ENCODE peak calls at places on chromosomes 12 and 14, in nine cellular contexts. One of them, this sample, is unnamed.
A peak's percentile ranks its signal among the peaks of the same experiment; 100 is the strongest.

GRCh38 chr14:99513946-99514551 is 32.8 kb downstream of the CCNK start:
- DNase-seq in cardiac muscle cell: no peak
- DNase-seq in breast epithelium: peak; percentile 41
- DNase-seq in body of pancreas: peak; percentile 13
- DNase-seq in adrenal gland: no peak
- DNase-seq in PC-9: no peak
- DNase-seq in osteoblast: peak; percentile 65
- DNase-seq in stomach: peak; percentile 21
- DNase-seq in heart left ventricle: peak; percentile 17
- DNase-seq in this sample: peak; percentile 39

GRCh38 chr14:98594156-98594555 is 677.8 kb downstream of the BCL11B start:
- DNase-seq in osteoblast: no peak
- DNase-seq in breast epithelium: no peak
- DNase-seq in body of pancreas: no peak
- DNase-seq in PC-9: no peak
- DNase-seq in cardiac muscle cell: no peak
- DNase-seq in adrenal gland: no peak
- DNase-seq in heart left ventricle: no peak
- DNase-seq in stomach: no peak
- DNase-seq in this sample: no peak

GRCh38 chr12:119476951-119477350 is 116.6 kb upstream of the TMEM233 start:
- DNase-seq in adrenal gland: no peak
- DNase-seq in stomach: no peak
- DNase-seq in body of pancreas: no peak
- DNase-seq in heart left ventricle: no peak
- DNase-seq in PC-9: no peak
- DNase-seq in breast epithelium: no peak
- DNase-seq in cardiac muscle cell: no peak
- DNase-seq in osteoblast: no peak
- DNase-seq in this sample: no peak

GRCh38 chr14:90072350-90072749 is 10.6 kb downstream of the KCNK13 start:
- DNase-seq in body of pancreas: no peak
- DNase-seq in PC-9: no peak
- DNase-seq in osteoblast: no peak
- DNase-seq in adrenal gland: no peak
- DNase-seq in cardiac muscle cell: peak; percentile 46
- DNase-seq in heart left ventricle: no peak
- DNase-seq in stomach: no peak
- DNase-seq in breast epithelium: no peak
- DNase-seq in this sample: no peak

GRCh38 chr14:101595349-101595748 is 34.1 kb downstream of the DIO3 start:
- DNase-seq in adrenal gland: no peak
- DNase-seq in cardiac muscle cell: no peak
- DNase-seq in breast epithelium: no peak
- DNase-seq in PC-9: no peak
- DNase-seq in osteoblast: peak; percentile 72
- DNase-seq in stomach: no peak
- DNase-seq in body of pancreas: no peak
- DNase-seq in heart left ventricle: no peak
- DNase-seq in this sample: no peak

GRCh38 chr12:113697104-113697503 is 225.4 kb upstream of the LHX5 start:
- DNase-seq in body of pancreas: no peak
- DNase-seq in heart left ventricle: no peak
- DNase-seq in cardiac muscle cell: no peak
- DNase-seq in osteoblast: no peak
- DNase-seq in stomach: no peak
- DNase-seq in adrenal gland: no peak
- DNase-seq in breast epithelium: no peak
- DNase-seq in PC-9: no peak
- DNase-seq in this sample: no peak

GRCh38 chr12:88993655-88994054 is 358.6 kb downstream of the DUSP6 start:
- DNase-seq in body of pancreas: no peak
- DNase-seq in cardiac muscle cell: peak; percentile 43
- DNase-seq in stomach: no peak
- DNase-seq in osteoblast: peak; percentile 15
- DNase-seq in heart left ventricle: no peak
- DNase-seq in adrenal gland: no peak
- DNase-seq in PC-9: no peak
- DNase-seq in breast epithelium: no peak
- DNase-seq in this sample: no peak

GRCh38 chr14:101121399-101122113 is 218.0 kb upstream of the RTL1 start:
- DNase-seq in breast epithelium: no peak
- DNase-seq in PC-9: no peak
- DNase-seq in heart left ventricle: no peak
- DNase-seq in body of pancreas: no peak
- DNase-seq in osteoblast: no peak
- DNase-seq in stomach: peak; percentile 18
- DNase-seq in cardiac muscle cell: no peak
- DNase-seq in adrenal gland: no peak
- DNase-seq in this sample: peak; percentile 6

GRCh38 chr12:109589691-109590245 is 16.2 kb downstream of the MVK start:
- DNase-seq in adrenal gland: no peak
- DNase-seq in breast epithelium: no peak
- DNase-seq in PC-9: no peak
- DNase-seq in heart left ventricle: no peak
- DNase-seq in osteoblast: peak; percentile 43
- DNase-seq in cardiac muscle cell: no peak
- DNase-seq in stomach: no peak
- DNase-seq in body of pancreas: no peak
- DNase-seq in this sample: no peak

GRCh38 chr12:109591041-109591440 is 17.4 kb downstream of the MVK start:
- DNase-seq in PC-9: no peak
- DNase-seq in breast epithelium: no peak
- DNase-seq in stomach: no peak
- DNase-seq in cardiac muscle cell: no peak
- DNase-seq in body of pancreas: no peak
- DNase-seq in adrenal gland: no peak
- DNase-seq in heart left ventricle: no peak
- DNase-seq in osteoblast: peak; percentile 30
- DNase-seq in this sample: no peak

GRCh38 chr12:109592195-109592904 is 18.8 kb downstream of the MVK start:
- DNase-seq in osteoblast: peak; percentile 69
- DNase-seq in body of pancreas: no peak
- DNase-seq in PC-9: no peak
- DNase-seq in stomach: no peak
- DNase-seq in heart left ventricle: peak; percentile 53
- DNase-seq in breast epithelium: no peak
- DNase-seq in cardiac muscle cell: no peak
- DNase-seq in adrenal gland: no peak
- DNase-seq in this sample: peak; percentile 68

GRCh38 chr12:109589240-109589590 is 15.6 kb downstream of the MVK start:
- DNase-seq in body of pancreas: no peak
- DNase-seq in breast epithelium: no peak
- DNase-seq in PC-9: no peak
- DNase-seq in stomach: no peak
- DNase-seq in heart left ventricle: no peak
- DNase-seq in adrenal gland: no peak
- DNase-seq in osteoblast: peak; percentile 46
- DNase-seq in cardiac muscle cell: no peak
- DNase-seq in this sample: no peak

DNA sequence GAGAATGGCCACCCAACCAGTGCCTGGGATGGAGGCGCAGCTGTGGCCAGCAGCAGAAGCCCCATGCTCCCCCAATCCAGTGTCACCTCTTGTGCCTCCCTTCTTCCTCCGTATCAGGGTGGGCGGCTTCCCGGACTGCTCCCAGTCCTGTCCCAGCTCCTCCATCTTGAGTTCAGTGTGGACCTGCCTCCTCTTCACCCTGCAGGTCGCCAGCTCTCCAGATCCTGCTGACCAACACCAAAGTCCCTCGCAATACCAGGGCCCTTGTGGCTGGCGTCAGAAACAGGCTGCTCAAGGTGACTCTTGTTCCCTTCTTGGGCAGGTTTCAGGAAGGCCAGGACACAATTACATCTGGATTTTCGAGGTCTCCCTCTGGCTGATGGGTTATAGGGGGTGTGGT is 17.0 kb downstream of the MVK start:
- DNase-seq in osteoblast: peak; percentile 72
- DNase-seq in breast epithelium: no peak
- DNase-seq in heart left ventricle: no peak
- DNase-seq in adrenal gland: no peak
- DNase-seq in stomach: no peak
- DNase-seq in cardiac muscle cell: no peak
- DNase-seq in PC-9: no peak
- DNase-seq in body of pancreas: no peak
- DNase-seq in this sample: no peak
- H3K36me3 ChIP-seq in osteoblast: peaks cover 3% of the 10 kb centered on the region
- H3K36me3 ChIP-seq in breast epithelium: no peaks in the 10 kb centered on the region
- H3K36me3 ChIP-seq in heart left ventricle: no peaks in the 10 kb centered on the region
- H3K36me3 ChIP-seq in adrenal gland: peaks cover 15% of the 10 kb centered on the region
- H3K36me3 ChIP-seq in stomach: peaks cover 26% of the 10 kb centered on the region
- H3K36me3 ChIP-seq in cardiac muscle cell: peaks cover 11% of the 10 kb centered on the region
- H3K36me3 ChIP-seq in PC-9: no peaks in the 10 kb centered on the region
- H3K36me3 ChIP-seq in body of pancreas: no peaks in the 10 kb centered on the region
- H3K36me3 ChIP-seq in this sample: peaks cover 43% of the 10 kb centered on the region

DNA sequence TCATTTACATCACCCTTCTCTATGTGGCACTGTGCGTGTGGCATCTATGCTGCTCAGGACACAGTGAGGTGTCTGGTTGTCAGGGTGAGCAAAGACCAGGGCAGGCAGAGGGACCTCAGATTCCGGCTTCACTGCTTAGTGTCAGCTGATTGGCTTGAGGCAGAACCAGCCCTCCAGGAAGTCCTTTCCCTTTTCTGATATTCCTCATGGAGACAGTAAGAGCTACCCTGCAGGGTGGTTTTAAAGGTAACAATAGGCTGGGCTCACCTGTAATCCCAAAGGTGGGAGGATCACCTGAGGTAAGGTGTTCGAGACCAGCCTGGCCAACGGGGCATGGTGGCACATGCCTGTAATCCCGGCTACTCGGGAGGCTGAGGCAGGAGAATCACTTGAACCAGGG is 129.3 kb upstream of the AMIGO2 start:
- DNase-seq in stomach: no peak
- DNase-seq in adrenal gland: no peak
- DNase-seq in breast epithelium: no peak
- DNase-seq in body of pancreas: no peak
- DNase-seq in osteoblast: no peak
- DNase-seq in heart left ventricle: no peak
- DNase-seq in cardiac muscle cell: no peak
- DNase-seq in PC-9: no peak
- DNase-seq in this sample: no peak
- H3K36me3 ChIP-seq in stomach: no peaks in the 10 kb centered on the region
- H3K36me3 ChIP-seq in adrenal gland: no peaks in the 10 kb centered on the region
- H3K36me3 ChIP-seq in breast epithelium: no peaks in the 10 kb centered on the region
- H3K36me3 ChIP-seq in body of pancreas: no peaks in the 10 kb centered on the region
- H3K36me3 ChIP-seq in osteoblast: no peaks in the 10 kb centered on the region
- H3K36me3 ChIP-seq in heart left ventricle: no peaks in the 10 kb centered on the region
- H3K36me3 ChIP-seq in cardiac muscle cell: no peaks in the 10 kb centered on the region
- H3K36me3 ChIP-seq in PC-9: no peaks in the 10 kb centered on the region
- H3K36me3 ChIP-seq in this sample: no peaks in the 10 kb centered on the region

DNA sequence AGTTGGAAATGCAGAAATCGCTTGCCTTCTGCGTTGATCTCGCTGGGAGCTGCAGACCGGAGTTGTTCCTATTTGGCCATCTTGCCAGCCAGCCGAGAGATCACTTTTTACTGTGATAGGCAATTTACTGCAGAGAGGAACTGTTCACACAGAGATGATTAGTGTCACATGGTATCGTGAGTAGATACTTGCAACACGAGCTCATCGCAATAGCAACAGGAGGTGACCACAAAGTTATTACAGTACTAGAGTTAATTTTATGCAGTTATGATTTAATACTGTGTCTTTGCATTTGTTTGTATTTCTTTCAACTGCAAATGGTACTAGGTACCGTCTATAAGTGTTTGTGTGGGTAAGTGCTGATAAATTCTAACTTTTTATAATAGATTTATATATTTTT is 27.8 kb downstream of the NOPCHAP1 start:
- DNase-seq in PC-9: no peak
- DNase-seq in heart left ventricle: no peak
- DNase-seq in breast epithelium: no peak
- DNase-seq in body of pancreas: no peak
- DNase-seq in cardiac muscle cell: no peak
- DNase-seq in osteoblast: no peak
- DNase-seq in stomach: no peak
- DNase-seq in adrenal gland: no peak
- DNase-seq in this sample: no peak
- H3K36me3 ChIP-seq in PC-9: no peaks in the 10 kb centered on the region
- H3K36me3 ChIP-seq in heart left ventricle: no peaks in the 10 kb centered on the region
- H3K36me3 ChIP-seq in breast epithelium: no peaks in the 10 kb centered on the region
- H3K36me3 ChIP-seq in body of pancreas: peaks cover 6% of the 10 kb centered on the region
- H3K36me3 ChIP-seq in cardiac muscle cell: no peaks in the 10 kb centered on the region
- H3K36me3 ChIP-seq in osteoblast: peaks cover 12% of the 10 kb centered on the region
- H3K36me3 ChIP-seq in stomach: peaks cover 27% of the 10 kb centered on the region
- H3K36me3 ChIP-seq in adrenal gland: no peaks in the 10 kb centered on the region
- H3K36me3 ChIP-seq in this sample: peaks cover 23% of the 10 kb centered on the region

GRCh38 chr12:15882055-15882971 is at the start of gene STRAP:
- DNase-seq in adrenal gland: peak; percentile 97
- DNase-seq in breast epithelium: peak; percentile 96
- DNase-seq in osteoblast: peak; percentile 96
- DNase-seq in stomach: peak; percentile 98
- DNase-seq in PC-9: peak; percentile 98
- DNase-seq in body of pancreas: peak; percentile 97
- DNase-seq in cardiac muscle cell: peak; percentile 97
- DNase-seq in heart left ventricle: peak; percentile 96
- DNase-seq in this sample: peak; percentile 96

GRCh38 chr12:15886372-15887042 is 4.3 kb downstream of the STRAP start:
- DNase-seq in heart left ventricle: no peak
- DNase-seq in breast epithelium: no peak
- DNase-seq in cardiac muscle cell: no peak
- DNase-seq in osteoblast: no peak
- DNase-seq in body of pancreas: no peak
- DNase-seq in stomach: no peak
- DNase-seq in adrenal gland: no peak
- DNase-seq in PC-9: no peak
- DNase-seq in this sample: no peak

GRCh38 chr12:15892645-15893259 is 10.6 kb downstream of the STRAP start:
- DNase-seq in stomach: no peak
- DNase-seq in breast epithelium: no peak
- DNase-seq in body of pancreas: no peak
- DNase-seq in cardiac muscle cell: no peak
- DNase-seq in adrenal gland: no peak
- DNase-seq in PC-9: no peak
- DNase-seq in heart left ventricle: no peak
- DNase-seq in osteoblast: peak; percentile 64
- DNase-seq in this sample: no peak

GRCh38 chr12:15883536-15883935 is 1.3 kb downstream of the STRAP start:
- DNase-seq in PC-9: no peak
- DNase-seq in osteoblast: peak; percentile 54
- DNase-seq in body of pancreas: no peak
- DNase-seq in cardiac muscle cell: no peak
- DNase-seq in breast epithelium: no peak
- DNase-seq in adrenal gland: no peak
- DNase-seq in heart left ventricle: no peak
- DNase-seq in stomach: no peak
- DNase-seq in this sample: no peak

GRCh38 chr12:15887043-15887817 is 5.0 kb downstream of the STRAP start:
- DNase-seq in stomach: no peak
- DNase-seq in cardiac muscle cell: no peak
- DNase-seq in breast epithelium: no peak
- DNase-seq in adrenal gland: no peak
- DNase-seq in heart left ventricle: no peak
- DNase-seq in body of pancreas: no peak
- DNase-seq in PC-9: no peak
- DNase-seq in osteoblast: no peak
- DNase-seq in this sample: no peak
- H3K36me3 ChIP-seq in stomach: peaks cover 4% of the 10 kb centered on the region
- H3K36me3 ChIP-seq in cardiac muscle cell: peaks cover 8% of the 10 kb centered on the region
- H3K36me3 ChIP-seq in breast epithelium: peaks cover 3% of the 10 kb centered on the region
- H3K36me3 ChIP-seq in adrenal gland: peaks cover 21% of the 10 kb centered on the region
- H3K36me3 ChIP-seq in heart left ventricle: peaks cover 18% of the 10 kb centered on the region
- H3K36me3 ChIP-seq in body of pancreas: no peaks in the 10 kb centered on the region
- H3K36me3 ChIP-seq in PC-9: peaks cover 38% of the 10 kb centered on the region
- H3K36me3 ChIP-seq in osteoblast: peaks cover 56% of the 10 kb centered on the region
- H3K36me3 ChIP-seq in this sample: peaks cover 39% of the 10 kb centered on the region